ENCODE peak calls at places on chromosomes 16 and 17, in four cellular contexts. One of them, this sample, is unnamed.

GRCh38 chr17:4386406-4386805 is 19.9 kb upstream of the UBE2G1 start:
- DNase-seq in A549: no peak
- DNase-seq in H1: no peak
- DNase-seq in sigmoid colon: no peak
- DNase-seq in this sample: no peak

GRCh38 chr17:12618557-12618956 is 47.1 kb upstream of the MYOCD start:
- DNase-seq in A549: no peak
- DNase-seq in H1: no peak
- DNase-seq in sigmoid colon: no peak
- DNase-seq in this sample: no peak

GRCh38 chr16:81711609-81712329 is 67.3 kb upstream of the PLCG2 start:
- DNase-seq in A549: peak
- DNase-seq in H1: no peak
- DNase-seq in sigmoid colon: peak
- DNase-seq in this sample: peak

GRCh38 chr16:84312783-84313382 is 18.2 kb downstream of the WFDC1 start:
- DNase-seq in A549: no peak
- DNase-seq in H1: peak
- DNase-seq in sigmoid colon: peak
- DNase-seq in this sample: peak

GRCh38 chr17:82400830-82401229 is 17.3 kb upstream of the HEXD start:
- DNase-seq in A549: no peak
- DNase-seq in H1: no peak
- DNase-seq in sigmoid colon: no peak
- DNase-seq in this sample: peak

GRCh38 chr17:12187658-12188057 is 167.0 kb downstream of the MAP2K4 start:
- DNase-seq in A549: no peak
- DNase-seq in H1: no peak
- DNase-seq in sigmoid colon: no peak
- DNase-seq in this sample: no peak

GRCh38 chr17:62723842-62724241 is 84.3 kb downstream of the MARCHF10 start:
- DNase-seq in A549: no peak
- DNase-seq in H1: no peak
- DNase-seq in sigmoid colon: no peak
- DNase-seq in this sample: no peak

GRCh38 chr17:31509095-31509804 is 117.8 kb downstream of the RAB11FIP4 start:
- DNase-seq in A549: no peak
- DNase-seq in H1: no peak
- DNase-seq in sigmoid colon: no peak
- DNase-seq in this sample: no peak

GRCh38 chr16:2208308-2208707 is 2.4 kb downstream of the BRICD5 start:
- DNase-seq in A549: no peak
- DNase-seq in H1: no peak
- DNase-seq in sigmoid colon: no peak
- DNase-seq in this sample: no peak

GRCh38 chr17:17575360-17576251 is 15.9 kb downstream of the PEMT start:
- DNase-seq in A549: no peak
- DNase-seq in H1: no peak
- DNase-seq in sigmoid colon: peak
- DNase-seq in this sample: no peak

GRCh38 chr17:42459256-42459982 is 741 bp downstream of the ATP6V0A1 start:
- DNase-seq in A549: peak
- DNase-seq in H1: no peak
- DNase-seq in sigmoid colon: peak
- DNase-seq in this sample: peak

GRCh38 chr17:40566027-40566426 is 755 bp upstream of the CCR7 start:
- DNase-seq in A549: no peak
- DNase-seq in H1: no peak
- DNase-seq in sigmoid colon: no peak
- DNase-seq in this sample: no peak

GRCh38 chr16:67561824-67562525 is 351 bp upstream of the CTCF start:
- DNase-seq in A549: peak
- DNase-seq in H1: peak
- DNase-seq in sigmoid colon: peak
- DNase-seq in this sample: peak

GRCh38 chr16:67563708-67564468 is 1.6 kb downstream of the CTCF start:
- DNase-seq in A549: peak
- DNase-seq in H1: no peak
- DNase-seq in sigmoid colon: peak
- DNase-seq in this sample: peak

GRCh38 chr16:67562918-67563707 is 787 bp downstream of the CTCF start:
- DNase-seq in A549: peak
- DNase-seq in H1: peak
- DNase-seq in sigmoid colon: peak
- DNase-seq in this sample: peak

GRCh38 chr16:67561501-67561823 is 864 bp upstream of the CTCF start:
- DNase-seq in A549: no peak
- DNase-seq in H1: no peak
- DNase-seq in sigmoid colon: no peak
- DNase-seq in this sample: no peak

GRCh38 chr16:67562526-67562917 is at the start of gene CTCF:
- DNase-seq in A549: peak
- DNase-seq in H1: no peak
- DNase-seq in sigmoid colon: peak
- DNase-seq in this sample: peak
- TF ChIP-seq POLR2A in A549: no peak
- TF ChIP-seq POLR2A in H1: peak
- TF ChIP-seq POLR2A in sigmoid colon: no peak
- TF ChIP-seq POLR2A in this sample: no peak

DNA sequence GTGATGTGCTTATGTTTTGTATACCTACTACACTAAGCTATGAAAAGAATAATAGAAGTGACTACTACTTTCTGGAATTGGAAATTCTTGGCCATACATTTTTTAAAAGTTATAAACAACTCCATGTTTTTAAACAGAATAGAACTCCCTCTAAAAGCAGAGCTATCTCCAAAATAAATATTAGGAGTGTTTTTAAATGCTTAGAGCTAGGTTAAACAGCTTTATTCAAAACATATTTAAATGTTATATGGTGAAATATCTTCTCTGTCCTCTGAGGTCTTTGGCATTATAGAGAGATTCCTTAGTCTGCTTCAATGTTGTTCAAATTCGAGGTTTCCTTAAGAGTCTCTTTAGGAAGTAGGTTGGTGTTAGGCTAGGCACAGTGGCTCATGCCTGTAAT is 22.9 kb upstream of the PSMC5 start:
- DNase-seq in A549: no peak
- DNase-seq in H1: peak
- DNase-seq in sigmoid colon: no peak
- DNase-seq in this sample: no peak
- TF ChIP-seq EP300 in A549: no peak
- TF ChIP-seq EP300 in H1: no peak
- TF ChIP-seq EP300 in sigmoid colon: no peak
- TF ChIP-seq EP300 in this sample: no peak

GRCh38 chr17:48047113-48047740 is 932 bp upstream of the NFE2L1 start:
- DNase-seq in A549: peak
- DNase-seq in H1: no peak
- DNase-seq in sigmoid colon: peak
- DNase-seq in this sample: no peak
- TF ChIP-seq POLR2A in A549: no peak
- TF ChIP-seq POLR2A in H1: no peak
- TF ChIP-seq POLR2A in sigmoid colon: no peak
- TF ChIP-seq POLR2A in this sample: no peak

DNA sequence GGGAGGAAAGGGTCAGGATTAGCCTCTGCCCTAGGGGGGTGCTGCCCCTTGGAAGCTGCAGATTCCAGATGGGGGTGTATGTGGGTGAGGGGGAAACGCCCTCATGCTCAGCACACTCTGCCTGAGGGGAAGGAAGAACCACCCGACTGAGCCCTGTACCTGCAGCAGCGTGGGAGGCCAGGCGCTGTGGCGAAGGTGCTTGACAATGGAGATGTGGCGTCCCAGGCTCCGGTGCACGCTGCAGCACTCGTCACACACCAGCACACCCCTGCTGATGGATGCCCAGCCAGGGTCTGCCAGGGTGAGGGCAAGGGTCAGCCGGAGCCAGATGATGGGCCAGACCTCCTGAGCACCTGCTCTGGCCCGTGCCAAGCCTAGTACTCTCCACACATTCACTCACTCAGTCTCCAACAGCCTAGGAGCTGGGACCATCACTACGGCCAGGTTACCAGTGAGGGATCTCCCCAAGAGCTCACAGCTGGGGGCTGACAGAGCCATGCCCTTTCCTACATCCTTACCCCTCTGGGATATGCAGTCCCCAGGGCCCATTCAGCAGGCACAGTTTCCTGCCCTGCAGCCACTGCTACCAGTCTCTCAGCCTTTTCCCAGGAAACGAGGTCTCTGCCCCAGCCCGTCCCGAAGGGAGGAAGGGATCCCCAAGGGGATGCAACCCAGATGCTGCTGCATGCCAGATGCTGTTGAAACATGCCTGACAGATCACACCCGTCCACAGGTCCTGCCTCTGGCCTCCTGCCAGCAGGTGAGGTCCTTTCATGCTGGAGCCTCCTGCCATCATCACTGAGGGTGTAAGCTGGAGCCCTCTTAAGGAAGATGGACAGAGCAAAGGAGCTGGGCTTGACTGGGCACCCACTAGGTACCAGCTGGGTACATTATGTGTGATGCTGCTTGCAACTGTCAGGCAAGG is 5.9 kb downstream of the GIT1 start:
- DNase-seq in A549: no peak
- DNase-seq in H1: no peak
- DNase-seq in sigmoid colon: no peak
- DNase-seq in this sample: no peak
- TF ChIP-seq EP300 in A549: no peak
- TF ChIP-seq EP300 in H1: no peak
- TF ChIP-seq EP300 in sigmoid colon: no peak
- TF ChIP-seq EP300 in this sample: no peak

DNA sequence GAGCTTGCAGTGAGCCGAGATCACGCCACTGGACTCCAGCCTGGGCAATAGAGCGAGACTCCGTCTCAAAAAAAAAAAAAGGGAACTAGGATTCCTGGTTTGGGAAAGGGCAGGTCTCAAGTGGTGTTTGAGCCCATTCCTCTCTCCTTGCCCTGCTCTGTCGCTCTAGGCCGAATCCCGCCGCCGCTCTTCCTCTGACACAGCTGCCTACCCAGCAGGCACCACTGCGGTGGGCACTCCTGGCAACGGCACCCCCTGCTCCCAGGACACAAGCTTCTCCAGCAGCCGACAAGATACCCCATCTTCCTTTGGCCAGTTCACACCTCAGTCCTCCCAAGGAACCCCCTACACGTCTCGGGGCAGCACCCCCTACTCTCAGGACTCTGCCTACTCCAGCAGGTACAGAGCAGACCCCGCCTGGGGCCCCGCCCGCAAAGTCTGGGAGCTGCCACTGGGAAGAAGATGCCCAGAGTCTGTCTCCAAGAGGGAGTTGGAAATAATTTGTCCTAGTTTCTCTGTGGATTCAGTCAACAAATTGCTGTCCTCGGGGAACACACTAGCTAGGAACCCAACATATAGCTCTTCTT is 6.5 kb downstream of the SETD1A start:
- DNase-seq in A549: no peak
- DNase-seq in H1: no peak
- DNase-seq in sigmoid colon: no peak
- DNase-seq in this sample: no peak
- TF ChIP-seq POLR2A in A549: no peak
- TF ChIP-seq POLR2A in H1: no peak
- TF ChIP-seq POLR2A in sigmoid colon: no peak
- TF ChIP-seq POLR2A in this sample: no peak

DNA sequence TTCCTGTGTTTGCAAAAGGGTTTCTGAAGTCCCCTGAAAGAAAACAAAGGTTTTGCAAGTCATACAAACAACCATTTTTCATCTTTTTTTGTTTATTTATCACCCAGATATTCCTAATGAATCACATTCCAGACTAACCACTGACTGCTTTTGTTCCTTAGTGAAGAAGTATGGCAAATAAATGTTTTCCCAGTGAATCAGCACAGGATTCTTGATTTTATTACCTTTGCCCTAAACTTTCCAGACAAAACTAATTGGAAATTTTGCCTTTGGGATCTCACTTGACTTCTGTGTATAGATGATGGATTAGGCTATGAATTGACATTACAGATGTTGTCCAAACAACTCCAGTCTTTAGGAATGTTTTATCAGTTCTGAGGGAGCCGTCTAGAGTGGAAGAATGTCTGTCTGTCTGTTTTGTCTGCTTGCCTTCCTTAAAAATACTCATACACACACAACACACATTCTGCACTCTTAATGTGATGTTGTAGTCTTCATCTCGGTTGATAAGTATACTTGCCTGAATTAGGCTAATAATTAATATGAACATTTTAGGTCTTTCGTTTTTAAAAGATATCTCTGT is 48.9 kb downstream of the VMP1 start:
- DNase-seq in A549: peak
- DNase-seq in H1: no peak
- DNase-seq in sigmoid colon: no peak
- DNase-seq in this sample: no peak
- TF ChIP-seq EP300 in A549: peak
- TF ChIP-seq EP300 in H1: no peak
- TF ChIP-seq EP300 in sigmoid colon: no peak
- TF ChIP-seq EP300 in this sample: no peak

DNA sequence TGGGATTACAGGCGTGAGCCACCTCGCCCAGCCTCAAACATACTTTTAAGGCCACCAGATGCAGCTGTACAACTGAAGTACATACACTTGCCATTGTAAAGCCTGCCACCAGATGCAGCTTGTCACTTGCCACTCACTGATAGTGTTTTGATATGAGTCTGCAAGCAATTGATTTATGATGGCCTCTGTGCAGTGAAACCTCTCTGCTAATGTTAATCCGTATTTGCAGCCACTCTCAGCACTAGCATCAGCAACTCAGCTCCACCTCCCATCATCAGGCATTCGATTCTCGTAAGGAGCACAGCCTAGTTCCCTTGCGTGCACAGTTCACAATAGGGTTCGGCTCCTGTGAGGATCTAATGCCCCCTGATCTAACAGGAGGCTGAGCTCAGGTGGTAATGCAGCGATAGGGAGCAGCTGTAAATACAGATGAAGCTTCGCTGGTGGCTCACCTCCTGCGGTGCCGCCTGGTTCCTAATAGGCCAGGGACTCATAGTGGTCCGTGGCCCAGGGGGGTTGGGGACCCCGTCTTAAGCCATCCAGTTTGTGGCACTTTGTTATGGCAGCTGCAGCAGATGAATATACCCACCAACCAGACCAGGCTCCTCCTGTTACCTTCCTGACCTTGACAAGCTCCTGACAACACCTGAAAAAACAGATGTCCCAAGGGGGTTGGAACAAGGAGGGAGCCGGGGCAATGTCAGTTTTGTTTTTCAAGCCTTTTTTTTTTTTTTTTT is 1.3 kb upstream of the HERPUD1 start:
- DNase-seq in A549: no peak
- DNase-seq in H1: no peak
- DNase-seq in sigmoid colon: peak
- DNase-seq in this sample: peak
- TF ChIP-seq POLR2A in A549: no peak
- TF ChIP-seq POLR2A in H1: no peak
- TF ChIP-seq POLR2A in sigmoid colon: no peak
- TF ChIP-seq POLR2A in this sample: no peak

DNA sequence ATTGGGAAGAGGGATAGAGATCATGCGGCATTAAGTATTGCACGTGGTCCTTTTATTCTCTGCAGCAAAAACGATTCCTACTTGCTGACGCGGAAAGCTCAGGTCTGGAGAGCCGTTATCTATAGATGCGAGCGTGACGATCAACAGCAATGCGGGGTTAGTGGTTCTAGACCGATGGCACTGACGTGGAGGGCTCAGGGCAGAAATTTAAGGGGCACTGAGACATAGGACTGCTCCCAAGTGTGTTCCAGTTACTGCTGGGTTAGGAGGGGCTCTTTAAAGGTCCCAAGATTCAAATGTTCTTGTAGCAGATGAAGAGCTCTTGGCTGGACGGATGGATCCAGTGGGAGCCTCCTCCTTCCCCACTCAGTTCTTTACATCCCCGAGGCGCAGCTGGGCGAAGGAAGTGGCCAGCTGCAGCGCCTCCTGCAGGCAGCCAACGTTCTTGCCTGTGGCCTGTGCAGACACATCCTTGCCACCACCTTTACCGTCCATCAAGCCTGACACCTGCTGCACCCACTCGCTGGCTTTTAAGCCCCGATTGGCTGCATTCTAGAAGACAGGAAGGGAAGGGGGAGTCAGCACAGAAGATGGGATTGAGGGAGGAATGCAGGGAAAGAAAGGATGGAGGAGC is 732 bp upstream of the EXOSC6 start:
- DNase-seq in A549: peak
- DNase-seq in H1: peak
- DNase-seq in sigmoid colon: no peak
- DNase-seq in this sample: no peak
- TF ChIP-seq EP300 in A549: no peak
- TF ChIP-seq EP300 in H1: no peak
- TF ChIP-seq EP300 in sigmoid colon: no peak
- TF ChIP-seq EP300 in this sample: no peak